ENCODE peak calls at places on chromosomes 4 and X, in five cellular contexts. Z is CD8-positive, alpha-beta memory T cell; E is upper lobe of right lung; I is hepatocyte; J is fibroblast of mammary gland. H is an unnamed sample.

GRCh38 chr4:180116840-180117239 is 2126.4 kb upstream of the TENM3 start:
- DNase-seq in I (no peak), E (no peak), Z (no peak), J (no peak), H (no peak)

GRCh38 chr4:38896940-38897339 is 29.3 kb downstream of the FAM114A1 start:
- DNase-seq in E (no peak), J (peak), I (no peak), Z (no peak), H (no peak)

GRCh38 chr4:27463816-27464215 is 603.2 kb downstream of the STIM2 start:
- DNase-seq in E (no peak), J (peak), Z (no peak), I (no peak), H (peak)

GRCh38 chr4:156781852-156782251 is 189.7 kb downstream of the PDGFC start:
- DNase-seq in I (no peak), E (no peak), Z (no peak), J (peak), H (no peak)

GRCh38 chr4:5524451-5524850 is 183.9 kb downstream of the EVC2 start:
- DNase-seq in E (no peak), I (no peak), J (no peak), Z (no peak), H (no peak)

GRCh38 chrX:18598413-18598812 is 73.5 kb downstream of the RS1 start:
- DNase-seq in I (no peak), Z (no peak), E (no peak), J (no peak), H (no peak)

GRCh38 chrX:125374169-125374568 is 54.5 kb downstream of the TEX13C start:
- DNase-seq in I (no peak), Z (no peak), E (no peak), J (no peak), H (no peak)

GRCh38 chrX:104618106-104618895 is 52.3 kb downstream of the IL1RAPL2 start:
- DNase-seq in J (no peak), E (no peak), I (no peak), Z (no peak), H (no peak)

DNA sequence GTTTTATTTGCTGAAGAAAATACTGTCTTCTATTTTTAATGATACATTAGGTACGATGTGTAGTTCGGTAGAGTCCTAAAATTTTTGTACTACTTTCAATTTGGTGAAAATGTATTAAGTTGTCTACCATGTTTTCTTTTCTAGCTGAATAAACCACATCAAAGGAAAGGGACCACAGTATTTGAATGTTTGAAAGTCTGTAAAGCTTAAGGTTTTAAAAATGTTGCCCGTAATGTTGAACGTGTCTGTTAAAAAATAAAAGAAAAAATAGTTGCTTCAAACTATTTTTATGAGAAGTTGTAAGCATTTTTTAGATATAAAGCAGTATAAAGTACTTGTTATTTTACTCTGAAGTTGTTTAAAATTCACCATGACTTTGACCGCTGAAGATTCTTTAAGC is 3.2 kb downstream of the CDKN2AIP start:
- DNase-seq in Z (no peak), J (no peak), I (no peak), E (no peak), H (no peak)
- H3K4me3 ChIP-seq in Z (no peak), J (no peak), I (no peak), E (no peak), H (no peak)

DNA sequence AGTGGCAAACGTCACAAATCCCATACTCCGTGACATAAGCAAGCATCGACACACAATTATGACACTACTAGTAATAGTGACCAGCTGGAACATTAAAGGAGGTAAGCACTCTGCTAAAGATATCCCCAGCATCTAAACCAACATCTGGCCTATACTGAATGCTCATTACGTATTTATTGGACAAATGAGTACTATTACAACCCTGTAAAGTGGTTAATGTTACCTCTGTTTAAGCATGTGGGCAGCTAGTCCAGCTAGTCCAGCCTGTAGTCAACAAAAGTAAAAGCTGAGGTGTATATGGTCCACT is 419 bp upstream of the RPGR start:
- DNase-seq in E (no peak), J (no peak), Z (no peak), I (no peak), H (no peak)
- H3K4me3 ChIP-seq in E (peak), J (peak), Z (peak), I (no peak), H (peak)

GRCh38 chrX:28966335-28966734 is 379.1 kb downstream of the IL1RAPL1 start:
- DNase-seq in E (no peak), J (no peak), I (no peak), Z (no peak), H (no peak)
- H3K4me3 ChIP-seq in E (no peak), J (no peak), I (no peak), Z (no peak), H (no peak)

GRCh38 chr4:140426610-140427103 is 791 bp downstream of the CLGN start:
- DNase-seq in E (no peak), J (no peak), I (peak), Z (no peak), H (no peak)
- H3K4me3 ChIP-seq in E (peak), J (peak), I (peak), Z (no peak), H (peak)

GRCh38 chrX:137425273-137425902 is 140.5 kb upstream of the ZIC3 start:
- DNase-seq in E (no peak), J (no peak), I (no peak), Z (no peak), H (no peak)

GRCh38 chrX:137428777-137429564 is 137.0 kb upstream of the ZIC3 start:
- DNase-seq in Z (no peak), I (no peak), E (no peak), J (no peak), H (no peak)

GRCh38 chrX:137428251-137428661 is 137.7 kb upstream of the ZIC3 start:
- DNase-seq in J (no peak), E (no peak), Z (no peak), I (no peak), H (no peak)

GRCh38 chrX:137427061-137427778 is 138.7 kb upstream of the ZIC3 start:
- DNase-seq in E (no peak), J (no peak), I (no peak), Z (no peak), H (no peak)

DNA sequence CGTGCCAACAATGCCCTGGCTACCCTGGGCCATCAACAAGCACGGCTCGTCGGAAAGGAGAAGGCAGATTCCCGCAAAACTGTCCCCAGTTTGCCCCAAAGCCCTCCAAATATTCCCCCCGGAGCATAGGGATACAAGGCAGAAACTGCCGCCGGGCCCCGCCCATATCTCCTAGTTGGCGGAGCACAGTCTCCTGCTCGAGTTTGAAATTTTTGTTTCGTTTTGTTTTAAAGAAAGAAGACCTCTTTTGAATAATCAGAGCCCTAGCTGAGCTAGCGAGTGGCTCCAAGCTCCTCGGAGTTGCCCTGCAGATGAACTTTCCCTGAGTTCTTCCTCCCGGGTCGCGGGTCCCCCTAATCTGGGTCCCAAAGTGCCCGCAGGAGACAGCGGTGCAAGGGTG is 138.1 kb upstream of the ZIC3 start:
- DNase-seq in E (no peak), J (no peak), I (no peak), Z (no peak), H (no peak)
- H3K4me3 ChIP-seq in E (peak), J (peak), I (no peak), Z (peak), H (peak)

DNA sequence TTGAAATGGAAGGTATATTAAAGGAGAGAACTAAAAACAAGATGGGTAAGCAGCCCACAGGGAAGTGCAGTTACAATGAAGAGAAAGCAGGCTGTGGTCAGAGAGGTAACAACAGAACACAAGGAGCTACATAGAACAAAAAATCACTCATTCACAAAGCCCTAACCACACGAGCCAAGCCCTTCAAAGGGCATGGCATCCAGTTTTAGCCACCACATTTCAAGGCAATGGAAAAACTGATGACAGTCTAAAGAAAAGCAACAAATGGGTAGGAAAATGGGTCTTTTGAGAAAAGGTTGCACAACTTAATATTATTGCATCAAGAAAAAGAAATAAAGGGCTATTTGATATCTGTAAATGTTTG is 37.5 kb downstream of the KDR start:
- DNase-seq in Z (no peak), J (no peak), I (no peak), E (no peak), H (no peak)
- H3K4me3 ChIP-seq in Z (no peak), J (no peak), I (no peak), E (no peak), H (no peak)

GRCh38 chr4:53326535-53326934 is 39.3 kb downstream of the SCFD2 start:
- DNase-seq in Z (no peak), E (no peak), J (no peak), I (no peak), H (no peak)

GRCh38 chr4:53322696-53323095 is 43.2 kb downstream of the SCFD2 start:
- DNase-seq in E (no peak), Z (no peak), J (peak), I (no peak), H (no peak)

GRCh38 chr4:53321151-53321987 is 44.5 kb downstream of the SCFD2 start:
- DNase-seq in E (no peak), J (peak), Z (no peak), I (no peak), H (peak)

GRCh38 chr4:53321988-53322289 is 43.9 kb downstream of the SCFD2 start:
- DNase-seq in I (no peak), J (no peak), Z (no peak), E (no peak), H (no peak)
- H3K4me3 ChIP-seq in I (no peak), J (no peak), Z (no peak), E (no peak), H (no peak)